ENCODE peak calls at places on chromosomes 3 and 15, in eight cellular contexts. L is MM.1S, Z is cardiac muscle cell, X is neural progenitor cell, F is heart left ventricle, K is breast epithelium, H is epithelial cell of esophagus, T is bronchial epithelial cell. Q is an unnamed sample.

GRCh38 chr3:46612324-46612723 is at the start of gene FAM240A:
- DNase-seq in Z (peak), T (no peak), F (no peak), X (peak), L (no peak), K (peak), H (no peak), Q (no peak)

GRCh38 chr3:30488070-30488756 is 118.2 kb upstream of the TGFBR2 start:
- DNase-seq in H (no peak), L (no peak), T (no peak), Z (no peak), X (no peak), K (no peak), F (no peak), Q (no peak)

GRCh38 chr3:157104928-157105652 is 54.9 kb downstream of the CCNL1 start:
- DNase-seq in L (peak), H (no peak), X (peak), Z (no peak), K (no peak), F (no peak), T (no peak), Q (no peak)

GRCh38 chr15:77035584-77035983 is 35.3 kb downstream of the TSPAN3 start:
- DNase-seq in T (no peak), L (no peak), F (peak), K (no peak), Z (no peak), H (no peak), X (no peak), Q (no peak)

GRCh38 chr3:12193485-12194165 is 34.9 kb upstream of the TIMP4 start:
- DNase-seq in F (peak), Z (peak), L (peak), H (peak), X (no peak), T (peak), K (no peak), Q (no peak)

GRCh38 chr3:41026394-41027177 is 172.7 kb upstream of the CTNNB1 start:
- DNase-seq in L (no peak), K (no peak), X (peak), Z (peak), H (peak), F (peak), T (peak), Q (peak)

GRCh38 chr3:171566803-171567422 is 106.7 kb upstream of the TNIK start:
- DNase-seq in F (no peak), L (peak), Z (peak), T (peak), K (no peak), X (peak), H (peak), Q (no peak)

GRCh38 chr3:10683106-10683505 is 132.9 kb upstream of the SLC6A11 start:
- DNase-seq in K (no peak), H (no peak), Z (no peak), X (no peak), L (no peak), T (peak), F (no peak), Q (no peak)

GRCh38 chr3:37053337-37053736 is 60.0 kb downstream of the MLH1 start:
- DNase-seq in Z (no peak), K (no peak), T (no peak), F (no peak), X (no peak), L (no peak), H (no peak), Q (no peak)

GRCh38 chr3:126147147-126147931 is 33.0 kb downstream of the ALDH1L1 start:
- DNase-seq in T (no peak), F (no peak), Z (no peak), X (no peak), K (peak), H (no peak), L (no peak), Q (peak)

GRCh38 chr3:70358978-70359580 is 46.6 kb upstream of the MDFIC2 start:
- DNase-seq in K (no peak), T (peak), L (peak), X (peak), H (peak), Z (peak), F (no peak), Q (peak)

GRCh38 chr3:41522620-41523019 is 323.3 kb downstream of the CTNNB1 start:
- DNase-seq in T (no peak), H (no peak), L (peak), K (no peak), Z (no peak), F (no peak), X (no peak), Q (no peak)

GRCh38 chr3:97705739-97706138 is 58.8 kb upstream of the ARL6 start:
- DNase-seq in F (no peak), K (no peak), H (no peak), Z (no peak), L (no peak), X (no peak), T (no peak), Q (no peak)

GRCh38 chr15:74172751-74173544 is 562 bp upstream of the ISLR start:
- DNase-seq in X (peak), T (no peak), K (peak), L (no peak), F (peak), H (no peak), Z (peak), Q (no peak)

GRCh38 chr15:59501531-59502113 is 63.6 kb downstream of the FAM81A start:
- DNase-seq in H (peak), T (peak), F (no peak), Z (peak), L (peak), K (no peak), X (peak), Q (peak)

GRCh38 chr3:104635872-104636580 is 730.7 kb upstream of the ALCAM start:
- DNase-seq in X (no peak), L (no peak), T (no peak), F (no peak), K (no peak), H (no peak), Z (no peak), Q (no peak)

GRCh38 chr3:196694941-196695848 is 16.9 kb downstream of the CEP19 start:
- DNase-seq in T (no peak), H (no peak), F (no peak), L (no peak), X (no peak), Z (no peak), K (no peak), Q (no peak)

GRCh38 chr15:87038404-87038803 is 958.7 kb downstream of the AGBL1 start:
- DNase-seq in T (no peak), Z (no peak), H (no peak), X (peak), L (no peak), F (no peak), K (no peak), Q (no peak)

GRCh38 chr3:146581877-146582508 is 23.2 kb downstream of the PLSCR5 start:
- DNase-seq in T (peak), H (peak), L (no peak), K (no peak), X (no peak), Z (peak), F (no peak), Q (no peak)

GRCh38 chr3:146277953-146278631 is 27.2 kb upstream of the PLSCR4 start:
- DNase-seq in T (peak), F (peak), Z (peak), X (no peak), H (peak), L (no peak), K (peak), Q (no peak)

GRCh38 chr3:116340680-116341216 is 104.5 kb downstream of the LSAMP start:
- DNase-seq in T (no peak), K (no peak), H (no peak), F (no peak), L (no peak), X (no peak), Z (peak), Q (no peak)

GRCh38 chr3:177340243-177340830 is 143.1 kb upstream of the TBL1XR1 start:
- DNase-seq in Z (no peak), L (no peak), H (no peak), T (no peak), K (no peak), F (no peak), X (no peak), Q (no peak)

GRCh38 chr3:127791221-127791913 is 30.9 kb downstream of the MGLL start:
- DNase-seq in K (peak), X (peak), T (peak), H (peak), Z (peak), F (no peak), L (peak), Q (no peak)

GRCh38 chr15:28944696-28945300 is 59.0 kb downstream of the APBA2 start:
- DNase-seq in L (no peak), F (no peak), T (no peak), H (no peak), X (no peak), Z (no peak), K (no peak), Q (no peak)

GRCh38 chr15:80972276-80972675 is 17.3 kb downstream of the MESD start:
- DNase-seq in Z (no peak), F (no peak), X (no peak), H (no peak), K (no peak), T (no peak), L (no peak), Q (no peak)

GRCh38 chr3:34948431-34948971 is 690.8 kb upstream of the ARPP21 start:
- DNase-seq in H (no peak), T (peak), L (no peak), Z (peak), K (no peak), X (no peak), F (no peak), Q (no peak)

GRCh38 chr3:94069242-94069813 is 6.5 kb downstream of the NSUN3 start:
- DNase-seq in Z (peak), T (peak), K (no peak), F (no peak), H (peak), L (peak), X (no peak), Q (no peak)

GRCh38 chr3:134251731-134252391 is 1.2 kb upstream of the RYK start:
- DNase-seq in F (peak), H (no peak), T (no peak), L (no peak), K (no peak), Z (peak), X (peak), Q (no peak)

GRCh38 chr3:134252766-134253165 is 2.1 kb upstream of the RYK start:
- DNase-seq in K (no peak), L (no peak), F (no peak), X (no peak), T (no peak), Z (no peak), H (no peak), Q (no peak)

GRCh38 chr3:134249935-134250716 is 533 bp downstream of the RYK start:
- DNase-seq in L (peak), Z (peak), K (no peak), X (peak), T (peak), H (peak), F (peak), Q (peak)

GRCh38 chr3:134250717-134251220 is at the start of gene RYK:
- DNase-seq in F (peak), X (peak), T (peak), Z (peak), K (peak), H (peak), L (peak), Q (peak)

DNA sequence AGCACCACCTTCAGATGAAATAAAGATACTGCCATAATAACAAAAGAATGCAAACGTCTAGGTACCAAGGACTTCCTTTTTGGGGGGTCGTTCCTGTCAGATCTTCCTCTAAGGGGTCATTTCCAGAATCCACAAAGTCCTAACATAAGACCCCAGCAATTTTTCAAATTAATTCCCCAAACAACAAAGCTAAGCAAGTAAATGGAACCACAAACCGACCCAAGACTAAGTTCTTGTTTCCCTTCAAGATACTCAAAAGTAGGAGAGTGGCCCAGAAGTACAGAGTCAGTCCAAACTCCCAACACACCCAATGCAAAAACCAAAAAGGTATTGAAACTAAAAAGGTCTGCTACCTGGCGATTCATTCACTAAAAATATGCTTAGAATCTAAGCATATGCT is 1.2 kb downstream of the RYK start:
- DNase-seq in K (no peak), L (no peak), F (no peak), Z (no peak), T (peak), H (no peak), X (no peak), Q (no peak)
- TF ChIP-seq CTCF in K (no peak), L (no peak), F (no peak), Z (no peak), T (no peak), H (no peak), X (no peak), Q (no peak)

DNA sequence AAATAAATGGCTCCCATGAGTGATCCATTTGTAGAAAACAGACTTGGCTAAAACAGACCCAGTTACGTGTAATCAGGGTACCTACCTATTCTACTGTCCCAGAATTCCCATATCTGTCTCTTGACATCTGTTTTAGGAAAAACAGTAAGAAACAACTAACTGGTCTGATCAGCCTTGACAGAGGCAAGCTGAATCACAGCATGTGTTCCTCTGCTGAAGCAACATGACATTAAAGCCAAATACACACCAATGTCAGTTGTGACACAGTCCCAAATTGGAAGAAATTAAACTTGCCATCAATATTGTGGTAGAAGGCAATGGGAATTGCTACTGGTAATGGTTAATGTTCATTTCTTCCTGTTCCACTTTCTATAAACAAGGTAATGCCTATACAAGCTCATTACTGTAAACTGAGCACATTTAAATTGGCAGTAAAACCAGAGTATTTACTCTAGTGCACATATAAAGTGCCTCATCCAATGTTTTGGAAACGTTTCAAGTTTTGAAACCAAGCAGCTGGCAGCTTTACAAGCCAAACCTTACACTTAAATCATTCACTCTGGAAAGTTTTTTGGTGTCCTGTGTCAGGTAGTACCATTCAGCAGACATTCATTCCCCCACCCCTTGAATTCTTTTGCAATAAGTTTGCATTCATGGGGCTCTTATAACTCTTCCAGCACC is 26.9 kb downstream of the ALDH1A2 start:
- DNase-seq in Z (peak), K (no peak), T (peak), H (peak), X (no peak), L (no peak), F (no peak), Q (no peak)
- TF ChIP-seq CTCF in Z (no peak), K (no peak), T (no peak), H (no peak), X (no peak), L (no peak), F (no peak), Q (no peak)

GRCh38 chr3:59064276-59064675 is 14.5 kb upstream of the CFAP20DC start:
- DNase-seq in F (no peak), K (no peak), T (no peak), L (no peak), Z (no peak), X (no peak), H (peak), Q (no peak)
- TF ChIP-seq CTCF in F (no peak), K (no peak), T (no peak), L (no peak), Z (no peak), X (peak), H (no peak), Q (no peak)

GRCh38 chr3:43506644-43507043 is 115.2 kb downstream of the ANO10 start:
- DNase-seq in Z (no peak), H (no peak), T (no peak), F (no peak), K (no peak), X (no peak), L (no peak), Q (no peak)

GRCh38 chr3:43499256-43499655 is 122.6 kb downstream of the ANO10 start:
- DNase-seq in T (no peak), Z (no peak), K (no peak), H (no peak), X (no peak), L (no peak), F (no peak), Q (no peak)

GRCh38 chr3:43497905-43498365 is 123.9 kb downstream of the ANO10 start:
- DNase-seq in Z (peak), F (no peak), X (no peak), L (no peak), T (peak), K (no peak), H (peak), Q (no peak)

GRCh38 chr3:43505351-43505750 is 116.5 kb downstream of the ANO10 start:
- DNase-seq in X (no peak), H (peak), T (peak), L (no peak), K (no peak), F (no peak), Z (no peak), Q (no peak)

GRCh38 chr3:43503067-43503728 is 118.6 kb downstream of the ANO10 start:
- DNase-seq in Z (peak), K (no peak), T (peak), L (peak), F (no peak), X (peak), H (peak), Q (no peak)
- TF ChIP-seq CTCF in Z (peak), K (no peak), T (peak), L (peak), F (peak), X (peak), H (peak), Q (peak)

DNA sequence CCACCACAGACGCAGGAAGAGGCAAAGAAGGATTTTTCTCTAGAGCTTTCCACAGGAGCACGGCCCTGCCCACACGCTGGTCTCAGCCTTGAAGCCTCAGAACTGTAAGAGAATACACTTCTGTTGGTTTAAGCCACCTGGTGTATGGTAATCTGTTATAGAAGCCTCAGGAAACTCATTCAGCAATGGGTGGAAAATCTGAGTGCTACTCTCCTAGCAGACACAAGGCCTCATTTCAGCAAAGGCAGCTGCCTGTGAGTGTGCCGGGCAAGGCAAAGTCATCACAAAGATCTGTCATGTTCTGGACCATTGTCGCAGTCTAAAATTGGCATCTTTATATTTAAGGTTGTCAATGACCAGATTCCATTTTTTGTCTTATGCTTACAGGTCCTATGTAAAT is 31.0 kb downstream of the ATP10A start:
- DNase-seq in F (no peak), L (no peak), Z (no peak), X (no peak), T (no peak), H (no peak), K (no peak), Q (no peak)
- TF ChIP-seq CTCF in F (no peak), L (no peak), Z (no peak), X (no peak), T (no peak), H (no peak), K (no peak), Q (no peak)

DNA sequence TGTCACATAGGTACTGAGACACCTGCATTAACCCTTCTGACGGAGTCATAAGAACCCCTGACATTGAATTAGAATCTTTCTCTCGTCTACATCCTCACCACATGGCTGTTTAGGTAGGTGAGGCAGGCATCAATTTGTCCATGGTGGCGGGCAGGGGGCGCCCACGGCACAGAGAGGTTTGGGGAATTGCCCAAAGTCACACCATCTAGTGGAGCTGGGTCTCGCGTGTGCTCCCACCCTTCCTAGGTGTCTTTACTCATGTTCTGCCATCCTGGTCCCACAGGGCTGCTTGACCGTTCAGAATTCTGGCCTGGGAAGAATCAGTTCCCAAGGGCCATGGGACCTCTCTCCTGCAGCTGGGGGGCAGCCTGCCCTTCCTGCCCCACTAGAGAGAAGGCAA is 14.7 kb upstream of the DLL4 start:
- DNase-seq in T (no peak), L (no peak), F (no peak), Z (no peak), H (no peak), K (no peak), X (no peak), Q (no peak)
- TF ChIP-seq CTCF in T (no peak), L (peak), F (no peak), Z (no peak), H (no peak), K (no peak), X (peak), Q (no peak)

GRCh38 chr3:22908974-22909507 is 294.1 kb upstream of the UBE2E2 start:
- DNase-seq in Z (no peak), F (no peak), H (no peak), K (no peak), T (no peak), L (no peak), X (no peak), Q (no peak)
- TF ChIP-seq CTCF in Z (no peak), F (peak), H (peak), K (no peak), T (no peak), L (no peak), X (peak), Q (no peak)

GRCh38 chr3:123657111-123657510 is 72.3 kb upstream of the HACD2 start:
- DNase-seq in X (no peak), Z (no peak), K (no peak), L (no peak), F (no peak), T (no peak), H (no peak), Q (no peak)
- TF ChIP-seq CTCF in X (no peak), Z (no peak), K (no peak), L (no peak), F (no peak), T (no peak), H (no peak), Q (no peak)

DNA sequence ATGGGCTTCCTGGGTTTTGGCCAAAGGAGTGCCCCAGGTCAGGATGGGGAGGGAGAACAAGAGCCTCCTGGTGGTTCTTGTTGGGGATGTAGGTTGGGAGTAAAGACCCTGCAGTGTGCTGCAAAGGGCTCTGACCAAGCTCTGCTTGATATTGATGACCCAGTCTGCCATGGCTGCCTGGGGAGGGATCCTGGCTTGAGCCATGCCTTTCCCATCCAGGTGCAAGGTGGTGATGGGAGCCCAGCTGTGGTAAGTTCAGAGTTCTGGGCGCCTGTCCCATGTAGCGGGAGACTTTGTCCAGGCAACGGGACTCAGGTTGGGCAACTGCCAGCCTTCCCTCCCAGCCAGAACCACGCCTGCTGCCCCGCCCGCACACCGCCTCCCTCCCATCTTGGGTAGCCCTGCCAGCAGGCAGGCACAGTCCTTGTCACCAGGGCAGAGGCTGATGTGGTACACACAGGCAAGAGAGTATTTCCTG is 2.6 kb downstream of the GNAI2 start:
- DNase-seq in T (no peak), X (no peak), K (peak), H (peak), F (peak), L (no peak), Z (no peak), Q (no peak)
- TF ChIP-seq CTCF in T (peak), X (no peak), K (no peak), H (peak), F (no peak), L (no peak), Z (no peak), Q (no peak)